ENCODE peak calls at places on chromosomes 1 and 21, in seven cellular contexts. A is CD8-positive, alpha-beta T cell; N is effector memory CD4-positive, alpha-beta T cell; V is psoas muscle; B is adipocyte; H is left ventricle myocardium inferior; M is prostate gland. O is an unnamed sample. For H3K4me1, the result is how much of the 10 kb centered on the place peaks cover.

GRCh38 chr1:228020686-228021525 is 14.1 kb downstream of the WNT3A start:
- DNase-seq in A (no peak), N (no peak), V (no peak), B (no peak), H (no peak), M (no peak), O (no peak)

GRCh38 chr1:90509225-90510048 is 207.7 kb downstream of the BARHL2 start:
- DNase-seq in A (no peak), N (no peak), V (no peak), B (no peak), H (no peak), M (no peak), O (no peak)

GRCh38 chr21:41302976-41303375 is 13.6 kb upstream of the FAM3B start:
- DNase-seq in A (no peak), N (no peak), V (no peak), B (no peak), H (no peak), M (no peak), O (no peak)

GRCh38 chr1:248825573-248825908 is 174 bp downstream of the SH3BP5L start:
- DNase-seq in A (no peak), N (no peak), V (no peak), B (no peak), H (no peak), M (no peak), O (no peak)

GRCh38 chr1:111855260-111855659 is 99.6 kb downstream of the DDX20 start:
- DNase-seq in A (no peak), N (no peak), V (no peak), B (no peak), H (no peak), M (no peak), O (no peak)

GRCh38 chr1:1275836-1276235 is 2.2 kb upstream of the UBE2J2 start:
- DNase-seq in A (no peak), N (no peak), V (no peak), B (no peak), H (no peak), M (no peak), O (no peak)

GRCh38 chr1:16254263-16254948 is 17.4 kb upstream of the CPLANE2 start:
- DNase-seq in A (no peak), N (no peak), V (no peak), B (no peak), H (no peak), M (no peak), O (no peak)

GRCh38 chr1:32801096-32801713 is 16.0 kb downstream of the YARS1 start:
- DNase-seq in A (peak), N (peak), V (no peak), B (peak), H (no peak), M (no peak), O (no peak)

GRCh38 chr21:33703750-33704606 is 61.7 kb downstream of the ITSN1 start:
- DNase-seq in A (no peak), N (no peak), V (no peak), B (no peak), H (no peak), M (no peak), O (no peak)

GRCh38 chr1:156543066-156543465 is 29.3 kb downstream of the IQGAP3 start:
- DNase-seq in A (no peak), N (no peak), V (no peak), B (no peak), H (no peak), M (no peak), O (no peak)

GRCh38 chr1:36322786-36323635 is 434 bp downstream of the EVA1B start:
- DNase-seq in A (peak), N (no peak), V (peak), B (peak), H (peak), M (no peak), O (no peak)

GRCh38 chr1:45974541-45975269 is 157.7 kb downstream of the PIK3R3 start:
- DNase-seq in A (no peak), N (no peak), V (no peak), B (peak), H (no peak), M (peak), O (no peak)

GRCh38 chr1:67404212-67404620 is 26.0 kb downstream of the SERBP1 start:
- DNase-seq in A (no peak), N (no peak), V (no peak), B (no peak), H (no peak), M (no peak), O (no peak)

GRCh38 chr1:248871837-248872401 is 13.0 kb upstream of the ZNF692 start:
- DNase-seq in A (no peak), N (no peak), V (no peak), B (no peak), H (no peak), M (no peak), O (no peak)

GRCh38 chr1:107767156-107767582 is 197.8 kb downstream of the VAV3 start:
- DNase-seq in A (no peak), N (no peak), V (no peak), B (no peak), H (no peak), M (no peak), O (no peak)

GRCh38 chr1:31412732-31413404 is at the start of gene SERINC2:
- DNase-seq in A (peak), N (no peak), V (peak), B (peak), H (no peak), M (peak), O (no peak)

GRCh38 chr21:15255359-15256157 is 190.8 kb upstream of the NRIP1 start:
- DNase-seq in A (no peak), N (no peak), V (no peak), B (no peak), H (no peak), M (no peak), O (no peak)

GRCh38 chr1:220093361-220094015 is 444 bp upstream of the IARS2 start:
- DNase-seq in A (no peak), N (no peak), V (no peak), B (no peak), H (no peak), M (no peak), O (no peak)

DNA sequence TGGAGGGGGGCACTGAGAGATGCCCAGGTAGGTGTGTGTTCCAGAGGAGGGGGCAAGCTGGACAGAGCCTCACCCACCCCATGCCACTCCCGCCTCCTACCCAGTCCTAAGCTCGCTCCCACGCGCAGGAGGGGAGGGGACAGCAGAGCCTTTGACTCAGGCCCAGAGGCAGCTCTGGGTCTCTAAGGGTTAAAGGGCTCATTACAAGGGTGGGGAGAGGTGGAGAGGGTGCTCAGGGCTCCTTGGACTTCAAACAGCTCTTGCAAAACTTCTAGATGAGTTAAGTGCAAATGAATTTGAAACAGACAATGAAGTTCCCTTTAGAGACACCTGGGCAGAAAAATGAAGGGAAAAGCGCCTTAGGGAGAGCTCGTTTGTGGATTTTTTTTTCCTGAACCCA is 104.2 kb upstream of the CASZ1 start:
- DNase-seq in A (no peak), N (no peak), V (no peak), B (no peak), H (no peak), M (no peak), O (no peak)
- H3K4me1 ChIP-seq in A (under half), N (under half), V (under half), B (under half), H (under half), M (under half), O (under half)

GRCh38 chr1:9910425-9911178 is 533 bp upstream of the CTNNBIP1 start:
- DNase-seq in A (peak), N (peak), V (peak), B (peak), H (peak), M (peak), O (peak)

GRCh38 chr1:9908846-9909221 is 1.2 kb downstream of the CTNNBIP1 start:
- DNase-seq in A (no peak), N (no peak), V (no peak), B (no peak), H (no peak), M (no peak), O (no peak)

GRCh38 chr1:9907441-9907840 is 2.6 kb downstream of the CTNNBIP1 start:
- DNase-seq in A (no peak), N (no peak), V (no peak), B (no peak), H (no peak), M (peak), O (no peak)

GRCh38 chr1:9910080-9910424 is at the start of gene CTNNBIP1:
- DNase-seq in A (no peak), N (no peak), V (no peak), B (no peak), H (no peak), M (no peak), O (no peak)

DNA sequence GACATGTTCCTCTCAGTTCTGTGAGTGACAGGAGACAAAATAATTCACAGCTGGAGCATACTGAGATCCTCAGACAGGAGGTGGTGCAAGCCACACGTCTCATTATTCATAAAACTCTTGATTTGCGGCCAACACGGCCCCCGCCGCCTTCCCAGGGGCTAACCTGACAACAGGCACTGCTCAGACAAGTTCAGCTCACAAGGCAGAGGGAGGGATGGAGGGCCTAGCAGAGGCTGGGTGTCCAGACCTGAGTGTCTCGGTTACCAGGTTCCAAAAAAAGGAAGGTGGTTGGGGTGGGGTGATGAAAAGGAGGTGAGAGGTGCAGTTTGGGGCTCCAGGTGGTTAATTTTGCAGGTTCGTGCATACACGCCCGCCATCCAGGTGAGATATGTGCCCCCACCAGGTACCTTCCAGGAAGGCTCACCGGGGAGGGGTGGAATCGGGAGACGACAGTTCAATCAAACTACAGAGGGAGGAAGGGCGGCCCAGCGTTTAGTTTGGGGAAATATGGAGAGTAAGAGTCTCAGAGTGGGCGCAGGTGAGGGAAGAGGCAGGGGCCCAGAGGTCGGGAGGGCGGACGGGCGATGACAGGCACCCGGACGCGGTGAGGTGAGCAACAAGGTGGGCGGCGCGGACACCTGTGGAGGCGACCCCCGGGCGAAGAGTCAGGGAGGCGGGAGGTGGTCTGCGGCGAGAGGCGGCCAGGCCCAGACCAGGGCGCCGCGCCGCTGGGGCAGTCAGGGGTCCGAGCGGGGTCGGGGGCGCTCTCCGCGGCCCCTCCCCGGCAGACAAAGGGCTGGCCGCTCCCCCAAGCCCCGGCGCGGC is 635 bp downstream of the CTNNBIP1 start:
- DNase-seq in A (peak), N (no peak), V (no peak), B (peak), H (peak), M (no peak), O (peak)
- H3K4me1 ChIP-seq in A (under half), N (under half), V (under half), B (under half), H (half or more), M (under half), O (under half)

GRCh38 chr1:64921761-64922160 is 44.6 kb downstream of the JAK1 start:
- DNase-seq in A (no peak), N (no peak), V (no peak), B (peak), H (no peak), M (no peak), O (no peak)
- H3K4me1 ChIP-seq in A (half or more), N (half or more), V (half or more), B (half or more), H (half or more), M (under half), O (under half)

GRCh38 chr1:206455320-206455680 is 15.0 kb upstream of the IKBKE start:
- DNase-seq in A (no peak), N (no peak), V (no peak), B (no peak), H (no peak), M (no peak), O (no peak)
- H3K4me1 ChIP-seq in A (under half), N (under half), V (under half), B (under half), H (under half), M (under half), O (under half)